ENCODE peak calls at places on chromosomes 16 and 17, in five cellular contexts. E, L, F, W and N are unnamed samples.

GRCh38 chr16:55470533-55471371 is 8.2 kb upstream of the MMP2 start:
- DNase-seq in E (no peak), L (no peak), F (peak; percentile 86), W (no peak), N (peak; percentile 13)

GRCh38 chr17:78933959-78934568 is 8.9 kb upstream of the TIMP2 start:
- DNase-seq in E (no peak), L (no peak), F (peak; percentile 82), W (peak; percentile 95), N (no peak)

GRCh38 chr16:986411-986810 is 4.8 kb downstream of the SOX8 start:
- DNase-seq in E (no peak), L (no peak), F (no peak), W (no peak), N (no peak)

GRCh38 chr17:30093463-30094147 is 23.0 kb upstream of the NSRP1 start:
- DNase-seq in E (peak; percentile 22), L (peak; percentile 20), F (peak; percentile 40), W (no peak), N (no peak)

GRCh38 chr17:81207610-81208581 is 14.9 kb downstream of the CEP131 start:
- DNase-seq in E (no peak), L (no peak), F (no peak), W (no peak), N (no peak)

GRCh38 chr16:66293207-66293735 is 73.2 kb upstream of the CDH5 start:
- DNase-seq in E (no peak), L (no peak), F (no peak), W (no peak), N (no peak)

GRCh38 chr17:2869604-2870003 is 73.4 kb downstream of the RAP1GAP2 start:
- DNase-seq in E (no peak), L (no peak), F (no peak), W (no peak), N (no peak)

GRCh38 chr17:75105269-75106080 is 4.3 kb upstream of the ARMC7 start:
- DNase-seq in E (no peak), L (no peak), F (peak; percentile 77), W (peak; percentile 52), N (no peak)

GRCh38 chr17:39671651-39672521 is 3.6 kb downstream of the PNMT start:
- DNase-seq in E (no peak), L (no peak), F (no peak), W (peak; percentile 89), N (no peak)

GRCh38 chr17:67335245-67335835 is 31.0 kb downstream of the PSMD12 start:
- DNase-seq in E (no peak), L (no peak), F (no peak), W (no peak), N (no peak)

GRCh38 chr16:86777098-86777946 is 199.0 kb downstream of the FOXL1 start:
- DNase-seq in E (no peak), L (no peak), F (no peak), W (no peak), N (no peak)

GRCh38 chr16:73279451-73279850 is 231.5 kb upstream of the ZFHX3 start:
- DNase-seq in E (no peak), L (no peak), F (no peak), W (no peak), N (no peak)

GRCh38 chr16:49596119-49596518 is 222.5 kb downstream of the C16orf78 start:
- DNase-seq in E (no peak), L (no peak), F (no peak), W (no peak), N (no peak)

GRCh38 chr17:76383645-76384221 is 676 bp upstream of the SPHK1 start:
- DNase-seq in E (peak; percentile 44), L (no peak), F (no peak), W (peak; percentile 77), N (no peak)

GRCh38 chr17:79670537-79671386 is 59.9 kb upstream of the RBFOX3 start:
- DNase-seq in E (no peak), L (no peak), F (no peak), W (no peak), N (no peak)

GRCh38 chr16:21023509-21024202 is 123.1 kb downstream of the LYRM1 start:
- DNase-seq in E (no peak), L (no peak), F (no peak), W (peak; percentile 63), N (no peak)

GRCh38 chr16:8850279-8850885 is 18.4 kb downstream of the CARHSP1 start:
- DNase-seq in E (no peak), L (no peak), F (no peak), W (peak; percentile 64), N (no peak)

GRCh38 chr17:73589096-73589980 is 54.9 kb downstream of the SDK2 start:
- DNase-seq in E (no peak), L (no peak), F (no peak), W (no peak), N (no peak)

GRCh38 chr17:62802531-62803205 is 5.4 kb downstream of the MARCHF10 start:
- DNase-seq in E (no peak), L (no peak), F (no peak), W (no peak), N (no peak)

GRCh38 chr17:19004601-19005441 is at the start of gene FAM83G:
- DNase-seq in E (peak; percentile 68), L (peak; percentile 80), F (peak; percentile 72), W (peak; percentile 78), N (no peak)

GRCh38 chr16:23080329-23080728 is 68.9 kb downstream of the USP31 start:
- DNase-seq in E (no peak), L (no peak), F (no peak), W (no peak), N (no peak)

GRCh38 chr17:38591759-38592241 is 14.0 kb downstream of the SRCIN1 start:
- DNase-seq in E (no peak), L (peak; percentile 45), F (peak; percentile 91), W (no peak), N (no peak)

GRCh38 chr17:29617481-29618271 is 5.0 kb downstream of the CORO6 start:
- DNase-seq in E (peak; percentile 77), L (peak; percentile 85), F (no peak), W (peak; percentile 89), N (no peak)

GRCh38 chr17:2863204-2863603 is 67.0 kb downstream of the RAP1GAP2 start:
- DNase-seq in E (no peak), L (no peak), F (no peak), W (peak; percentile 62), N (no peak)

GRCh38 chr16:67561501-67561823 is 864 bp upstream of the CTCF start:
- DNase-seq in E (no peak), L (no peak), F (no peak), W (no peak), N (no peak)

GRCh38 chr17:4475001-4475400 is 23.7 kb upstream of the SPNS2 start:
- DNase-seq in E (no peak), L (no peak), F (no peak), W (no peak), N (no peak)

GRCh38 chr17:40646791-40647548 is 648 bp downstream of the SMARCE1 start:
- DNase-seq in E (no peak), L (no peak), F (peak; percentile 37), W (no peak), N (no peak)